ENCODE peak calls at places on chromosomes 12 and 14, in five cellular contexts. One of them, this sample, is unnamed.

GRCh38 chr12:123075591-123076171 is 75.2 kb downstream of the PITPNM2 start:
- DNase-seq in suprapubic skin: no peak
- DNase-seq in T follicular helper cell: peak
- DNase-seq in activated T-cell treated with anti-CD3 and anti-CD28 coated beads for 1 hour: peak
- DNase-seq in brain microvascular endothelial cell: no peak
- DNase-seq in this sample: no peak

GRCh38 chr12:52680363-52680762 is at the start of gene KRT1:
- DNase-seq in suprapubic skin: no peak
- DNase-seq in T follicular helper cell: no peak
- DNase-seq in activated T-cell treated with anti-CD3 and anti-CD28 coated beads for 1 hour: no peak
- DNase-seq in brain microvascular endothelial cell: no peak
- DNase-seq in this sample: no peak

GRCh38 chr12:53190108-53190729 is 9.5 kb upstream of the CSAD start:
- DNase-seq in suprapubic skin: no peak
- DNase-seq in T follicular helper cell: peak
- DNase-seq in activated T-cell treated with anti-CD3 and anti-CD28 coated beads for 1 hour: peak
- DNase-seq in brain microvascular endothelial cell: peak
- DNase-seq in this sample: no peak

GRCh38 chr12:120067084-120067869 is 49.3 kb downstream of the RAB35 start:
- DNase-seq in suprapubic skin: no peak
- DNase-seq in T follicular helper cell: no peak
- DNase-seq in activated T-cell treated with anti-CD3 and anti-CD28 coated beads for 1 hour: no peak
- DNase-seq in brain microvascular endothelial cell: no peak
- DNase-seq in this sample: no peak

GRCh38 chr14:103101964-103102688 is 7.6 kb downstream of the EXOC3L4 start:
- DNase-seq in suprapubic skin: no peak
- DNase-seq in T follicular helper cell: no peak
- DNase-seq in activated T-cell treated with anti-CD3 and anti-CD28 coated beads for 1 hour: no peak
- DNase-seq in brain microvascular endothelial cell: no peak
- DNase-seq in this sample: no peak

GRCh38 chr14:37443461-37443860 is 151.6 kb downstream of the FOXA1 start:
- DNase-seq in suprapubic skin: no peak
- DNase-seq in T follicular helper cell: no peak
- DNase-seq in activated T-cell treated with anti-CD3 and anti-CD28 coated beads for 1 hour: no peak
- DNase-seq in brain microvascular endothelial cell: no peak
- DNase-seq in this sample: no peak

GRCh38 chr12:100229036-100229635 is 28.5 kb downstream of the ACTR6 start:
- DNase-seq in suprapubic skin: no peak
- DNase-seq in T follicular helper cell: no peak
- DNase-seq in activated T-cell treated with anti-CD3 and anti-CD28 coated beads for 1 hour: no peak
- DNase-seq in brain microvascular endothelial cell: no peak
- DNase-seq in this sample: no peak

GRCh38 chr14:32711103-32711680 is 227.5 kb upstream of the NPAS3 start:
- DNase-seq in suprapubic skin: no peak
- DNase-seq in T follicular helper cell: no peak
- DNase-seq in activated T-cell treated with anti-CD3 and anti-CD28 coated beads for 1 hour: no peak
- DNase-seq in brain microvascular endothelial cell: peak
- DNase-seq in this sample: no peak

GRCh38 chr12:20142295-20142694 is 226.0 kb upstream of the PDE3A start:
- DNase-seq in suprapubic skin: no peak
- DNase-seq in T follicular helper cell: no peak
- DNase-seq in activated T-cell treated with anti-CD3 and anti-CD28 coated beads for 1 hour: no peak
- DNase-seq in brain microvascular endothelial cell: no peak
- DNase-seq in this sample: no peak

This sample was measured in RWPE2.